ENCODE peak calls at places on chromosomes 3 and 15, in eight cellular contexts. J, A, K, P, V, O, Z and X are unnamed samples.
A peak's percentile ranks its signal among the peaks of the same experiment; 100 is the strongest.

GRCh38 chr3:134600685-134601502 is 49.9 kb downstream of the KY start:
- DNase-seq in P (peak; percentile 87), Z (peak; percentile 77), A (peak; percentile 87), V (peak; percentile 44), J (peak; percentile 67), K (peak; percentile 92), O (peak; percentile 4), X (peak; percentile 71)

GRCh38 chr3:37510749-37511148 is 336.4 kb upstream of the LRRFIP2 start:
- DNase-seq in Z (peak; percentile 6), P (no peak), J (no peak), V (no peak), O (no peak), K (no peak), A (no peak), X (no peak)

GRCh38 chr15:49145651-49146609 is 9.5 kb downstream of the COPS2 start:
- DNase-seq in J (no peak), A (no peak), Z (peak; percentile 85), P (peak; percentile 37), K (peak; percentile 61), O (no peak), V (no peak), X (no peak)

GRCh38 chr3:4994144-4994730 is 15.0 kb downstream of the BHLHE40 start:
- DNase-seq in K (no peak), Z (peak; percentile 88), J (peak; percentile 11), O (no peak), V (no peak), P (no peak), A (no peak), X (no peak)

GRCh38 chr15:95024388-95024787 is 793.0 kb downstream of the MCTP2 start:
- DNase-seq in Z (peak; percentile 65), O (no peak), P (no peak), K (peak; percentile 71), J (no peak), V (no peak), A (no peak), X (no peak)

GRCh38 chr15:36358094-36358961 is 221.1 kb upstream of the CDIN1 start:
- DNase-seq in K (no peak), A (no peak), Z (peak; percentile 51), J (no peak), P (no peak), V (no peak), O (peak; percentile 55), X (no peak)

GRCh38 chr15:77487479-77487861 is 66.8 kb downstream of the HMG20A start:
- DNase-seq in V (no peak), J (no peak), P (peak; percentile 22), A (no peak), Z (no peak), K (no peak), O (no peak), X (no peak)

GRCh38 chr3:184003187-184003967 is 14.3 kb downstream of the ABCC5 start:
- DNase-seq in Z (peak; percentile 69), A (no peak), O (peak; percentile 63), J (no peak), K (no peak), V (no peak), P (no peak), X (no peak)

GRCh38 chr3:67239362-67239761 is 241.3 kb downstream of the KBTBD8 start:
- DNase-seq in K (no peak), V (no peak), J (no peak), Z (no peak), O (no peak), A (no peak), P (no peak), X (no peak)

GRCh38 chr3:9316881-9317341 is 45.9 kb upstream of the THUMPD3 start:
- DNase-seq in Z (peak; percentile 70), V (peak; percentile 16), A (peak; percentile 63), J (no peak), K (peak; percentile 83), O (no peak), P (peak; percentile 38), X (no peak)

GRCh38 chr3:152254031-152254430 is 14.7 kb upstream of the MBNL1 start:
- DNase-seq in O (no peak), Z (no peak), J (no peak), P (no peak), V (no peak), A (no peak), K (no peak), X (no peak)

GRCh38 chr3:170745211-170745718 is 124.7 kb downstream of the RPL22L1 start:
- DNase-seq in Z (peak; percentile 90), P (no peak), A (no peak), O (no peak), K (no peak), J (no peak), V (no peak), X (no peak)

GRCh38 chr3:145058483-145058882 is 1086.9 kb downstream of the DIPK2A start:
- DNase-seq in K (no peak), Z (peak; percentile 2), J (no peak), A (no peak), P (no peak), O (no peak), V (no peak), X (no peak)

GRCh38 chr15:65249641-65250040 is 37.0 kb downstream of the PARP16 start:
- DNase-seq in A (no peak), K (no peak), Z (no peak), P (no peak), J (no peak), V (no peak), O (no peak), X (no peak)

GRCh38 chr3:134328147-134328591 is 46.1 kb downstream of the AMOTL2 start:
- DNase-seq in A (no peak), J (no peak), K (no peak), V (no peak), O (peak; percentile 86), P (no peak), Z (peak; percentile 94), X (no peak)

DNA sequence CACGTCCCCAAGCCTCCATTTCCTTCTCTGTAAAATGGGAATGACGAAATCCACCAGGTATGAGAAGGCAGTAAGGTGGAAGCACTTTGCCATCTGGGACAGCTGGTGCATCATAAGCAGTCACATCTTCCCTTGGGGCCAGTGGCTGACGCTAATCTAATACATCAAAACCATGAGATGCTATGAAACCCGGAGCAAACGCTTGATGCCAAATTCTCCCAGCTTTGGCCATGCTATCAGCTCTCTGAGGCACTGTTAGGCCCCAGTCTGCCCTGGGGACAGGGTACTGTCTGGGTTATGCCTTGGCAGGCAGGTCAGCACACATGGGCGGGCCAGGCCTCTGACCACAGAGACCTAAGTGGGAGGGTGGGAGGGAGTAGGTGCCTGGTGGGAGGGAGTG is 66.1 kb downstream of the ADAMTS17 start:
- DNase-seq in K (no peak), V (no peak), O (no peak), J (no peak), P (no peak), Z (no peak), A (no peak), X (no peak)
- TF ChIP-seq CTCF in K (no peak), V (no peak), O (no peak), J (no peak), P (no peak), Z (no peak), A (no peak), X (no peak)

GRCh38 chr15:88913017-88913849 is at the start of gene MFGE8:
- DNase-seq in Z (peak; percentile 69), V (peak; percentile 69), K (peak; percentile 94), O (peak; percentile 25), A (peak; percentile 90), P (peak; percentile 78), J (peak; percentile 76), X (peak; percentile 78)

GRCh38 chr15:88912500-88912921 is 668 bp downstream of the MFGE8 start:
- DNase-seq in P (peak; percentile 34), J (peak; percentile 43), K (peak; percentile 53), V (no peak), O (no peak), A (peak; percentile 83), Z (peak; percentile 54), X (no peak)

GRCh38 chr15:88913850-88914169 is 631 bp upstream of the MFGE8 start:
- DNase-seq in A (no peak), V (no peak), Z (no peak), K (no peak), O (no peak), P (no peak), J (no peak), X (no peak)

GRCh38 chr15:88909956-88910831 is 3.0 kb downstream of the MFGE8 start:
- DNase-seq in O (no peak), A (no peak), Z (peak; percentile 58), K (no peak), J (no peak), P (no peak), V (no peak), X (no peak)

DNA sequence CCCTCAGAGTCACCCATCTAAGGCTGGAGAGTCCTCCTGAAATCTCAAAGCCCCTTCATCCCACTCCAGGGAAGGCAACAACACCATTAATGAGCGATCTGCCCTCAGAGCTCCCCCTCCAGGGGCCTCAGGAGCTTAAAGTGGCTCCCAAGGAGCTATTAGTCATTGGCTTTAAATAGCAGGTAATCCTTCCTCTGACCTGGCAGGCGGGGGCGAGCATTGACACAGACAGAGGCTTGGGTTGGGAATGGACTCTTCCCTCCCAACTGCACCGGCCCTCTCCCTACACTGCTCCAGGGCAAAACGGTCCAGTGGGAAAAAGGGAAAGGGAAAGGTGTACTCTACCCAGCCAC is 1.4 kb downstream of the MFGE8 start:
- DNase-seq in V (no peak), P (no peak), Z (peak; percentile 48), A (no peak), J (no peak), K (peak; percentile 68), O (no peak), X (no peak)
- TF ChIP-seq CTCF in V (no peak), P (no peak), Z (no peak), A (no peak), J (no peak), K (no peak), O (no peak), X (no peak)

GRCh38 chr3:62667714-62668113 is 207.5 kb downstream of the CADPS start:
- DNase-seq in O (no peak), Z (no peak), V (no peak), K (peak; percentile 39), P (peak; percentile 18), J (no peak), A (no peak), X (no peak)
- TF ChIP-seq CTCF in O (no peak), Z (no peak), V (no peak), K (peak; percentile 45), P (peak; percentile 66), J (no peak), A (no peak), X (peak; percentile 38)

DNA sequence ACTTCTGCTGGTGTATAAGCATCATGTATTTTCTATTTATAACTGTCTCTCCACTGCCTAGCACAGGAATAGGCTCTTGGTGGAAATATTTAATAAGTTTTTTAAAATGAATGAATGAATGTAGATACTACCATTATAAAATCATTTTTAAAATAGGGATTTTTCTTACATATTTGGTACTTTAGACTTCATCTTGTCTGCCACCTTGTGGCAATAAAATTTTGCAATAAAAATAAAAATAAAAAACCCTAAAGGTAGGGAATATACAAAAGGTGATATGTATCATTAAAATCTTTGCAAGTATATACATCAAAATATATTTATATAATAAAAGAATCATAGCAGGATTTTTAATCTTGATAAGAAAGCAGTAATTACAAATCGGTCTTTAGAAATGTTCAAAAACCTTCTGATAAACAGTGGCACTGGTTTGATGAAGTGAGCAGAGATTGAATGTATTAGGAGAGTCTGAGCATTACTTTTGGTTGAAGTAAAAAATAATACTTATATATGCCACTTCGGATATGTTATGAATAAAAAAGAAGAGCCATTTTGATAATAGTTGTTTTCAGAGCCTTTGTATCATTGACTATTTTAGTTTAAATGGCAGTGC is 95.2 kb downstream of the SPATA16 start:
- DNase-seq in O (no peak), K (no peak), J (no peak), Z (peak; percentile 41), P (no peak), V (no peak), A (no peak), X (no peak)
- TF ChIP-seq CTCF in O (peak; percentile 21), K (peak; percentile 53), J (peak; percentile 49), Z (peak; percentile 19), P (peak; percentile 61), V (peak; percentile 9), A (peak; percentile 34), X (peak; percentile 69)

GRCh38 chr15:68051109-68051508 is 3.0 kb upstream of the PIAS1 start:
- DNase-seq in K (no peak), J (no peak), P (no peak), O (no peak), Z (no peak), A (no peak), V (no peak), X (no peak)
- TF ChIP-seq CTCF in K (no peak), J (peak; percentile 15), P (no peak), O (peak; percentile 2), Z (no peak), A (no peak), V (no peak), X (no peak)